ENCODE peak calls at places on chromosomes 3 and 15, in five cellular contexts. Z is H1, M is A549, Y is K562, V is GM12878. P is an unnamed sample.

GRCh38 chr3:148718982-148719862 is 21.5 kb downstream of the AGTR1 start:
- DNase-seq in Z (no peak), M (no peak), Y (no peak), V (no peak), P (no peak)

GRCh38 chr3:167749728-167750127 is 14.2 kb downstream of the SERPINI1 start:
- DNase-seq in Z (no peak), M (no peak), Y (no peak), V (no peak), P (no peak)

GRCh38 chr3:27714692-27715453 is 7.2 kb downstream of the EOMES start:
- DNase-seq in Z (peak), M (no peak), Y (no peak), V (no peak), P (peak)

GRCh38 chr3:192916455-192917257 is 1.0 kb downstream of the MB21D2 start:
- DNase-seq in Z (peak), M (peak), Y (no peak), V (no peak), P (peak)

GRCh38 chr3:108780235-108780634 is 23.0 kb upstream of the RETNLB start:
- DNase-seq in Z (no peak), M (no peak), Y (no peak), V (no peak), P (no peak)

GRCh38 chr3:150737874-150738679 is 24.9 kb downstream of the SIAH2 start:
- DNase-seq in Z (no peak), M (no peak), Y (peak), V (peak), P (peak)

GRCh38 chr3:187931770-187932278 is 186.6 kb upstream of the BCL6 start:
- DNase-seq in Z (no peak), M (no peak), Y (no peak), V (no peak), P (no peak)

GRCh38 chr15:80483656-80484055 is 79.5 kb downstream of the ARNT2 start:
- DNase-seq in Z (no peak), M (no peak), Y (no peak), V (no peak), P (no peak)

GRCh38 chr3:73094127-73094526 is 32.7 kb downstream of the EBLN2 start:
- DNase-seq in Z (no peak), M (peak), Y (peak), V (no peak), P (peak)

GRCh38 chr3:123286308-123287023 is 84.7 kb downstream of the SEC22A start:
- DNase-seq in Z (peak), M (peak), Y (peak), V (no peak), P (peak)

GRCh38 chr3:138842483-138843188 is 7.9 kb upstream of the PIK3CB start:
- DNase-seq in Z (no peak), M (no peak), Y (peak), V (peak), P (no peak)

GRCh38 chr3:59660852-59661624 is 611.2 kb upstream of the CFAP20DC start:
- DNase-seq in Z (no peak), M (no peak), Y (no peak), V (no peak), P (no peak)

GRCh38 chr3:59469948-59470723 is 420.3 kb upstream of the CFAP20DC start:
- DNase-seq in Z (no peak), M (no peak), Y (no peak), V (no peak), P (no peak)

GRCh38 chr15:33154366-33155166 is 39.9 kb downstream of the FMN1 start:
- DNase-seq in Z (no peak), M (no peak), Y (no peak), V (no peak), P (no peak)

GRCh38 chr3:123610331-123610730 is 25.5 kb upstream of the HACD2 start:
- DNase-seq in Z (no peak), M (no peak), Y (no peak), V (no peak), P (no peak)

GRCh38 chr3:120364821-120365220 is 15.7 kb upstream of the LRRC58 start:
- DNase-seq in Z (no peak), M (no peak), Y (no peak), V (no peak), P (no peak)

GRCh38 chr3:59411176-59411575 is 361.4 kb upstream of the CFAP20DC start:
- DNase-seq in Z (no peak), M (no peak), Y (no peak), V (no peak), P (no peak)

GRCh38 chr15:89797678-89798201 is 16.9 kb downstream of the ANPEP start:
- DNase-seq in Z (no peak), M (no peak), Y (no peak), V (no peak), P (no peak)

GRCh38 chr3:198061119-198062067 is 101.4 kb downstream of the LMLN start:
- DNase-seq in Z (no peak), M (no peak), Y (no peak), V (no peak), P (no peak)

GRCh38 chr3:122005033-122005565 is 16.9 kb downstream of the ILDR1 start:
- DNase-seq in Z (no peak), M (no peak), Y (peak), V (peak), P (no peak)

GRCh38 chr3:115448856-115449255 is 174.5 kb upstream of the GAP43 start:
- DNase-seq in Z (no peak), M (no peak), Y (no peak), V (no peak), P (no peak)

GRCh38 chr15:60829416-60829815 is 350.5 kb upstream of the ICE2 start:
- DNase-seq in Z (no peak), M (no peak), Y (no peak), V (no peak), P (no peak)

GRCh38 chr3:128554465-128555097 is 61.6 kb upstream of the GATA2 start:
- DNase-seq in Z (no peak), M (no peak), Y (no peak), V (no peak), P (no peak)

GRCh38 chr3:157532529-157533297 is 29.5 kb upstream of the VEPH1 start:
- DNase-seq in Z (no peak), M (peak), Y (peak), V (peak), P (peak)

GRCh38 chr15:80455668-80456442 is 51.7 kb downstream of the ARNT2 start:
- DNase-seq in Z (peak), M (peak), Y (peak), V (peak), P (peak)

GRCh38 chr3:126106336-126107202 is 22.6 kb upstream of the SLC41A3 start:
- DNase-seq in Z (peak), M (no peak), Y (no peak), V (no peak), P (no peak)

GRCh38 chr3:90005448-90005847 is 898.0 kb downstream of the EPHA3 start:
- DNase-seq in Z (no peak), M (no peak), Y (no peak), V (no peak), P (no peak)

GRCh38 chr3:79297242-79297641 is 470.6 kb downstream of the ROBO1 start:
- DNase-seq in Z (no peak), M (no peak), Y (no peak), V (no peak), P (peak)
- TF ChIP-seq HDAC2 in Z (no peak), M (no peak), Y (no peak), V (no peak), P (no peak)

DNA sequence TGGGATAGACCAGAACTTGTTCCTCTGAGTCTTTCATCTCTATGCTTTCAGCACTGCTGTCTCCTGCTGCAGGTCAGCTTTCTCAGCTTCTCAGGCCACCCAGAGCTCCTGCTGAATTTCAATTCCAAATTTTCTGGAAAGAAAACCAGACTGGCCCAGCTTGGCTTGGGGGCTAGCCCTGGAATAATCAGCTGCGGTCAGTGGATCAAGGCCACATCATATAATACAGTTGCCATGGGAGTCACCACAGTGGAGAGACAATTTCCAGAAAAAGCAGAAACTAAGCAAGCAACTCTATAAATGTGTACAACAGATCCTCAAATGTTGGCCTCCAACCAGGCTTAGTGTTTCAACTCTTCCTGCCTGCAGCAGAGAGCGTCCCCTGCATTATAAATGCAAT is 91.1 kb upstream of the SLC24A5 start:
- DNase-seq in Z (no peak), M (no peak), Y (no peak), V (no peak), P (no peak)
- TF ChIP-seq HDAC2 in Z (no peak), M (no peak), Y (no peak), V (no peak), P (no peak)

DNA sequence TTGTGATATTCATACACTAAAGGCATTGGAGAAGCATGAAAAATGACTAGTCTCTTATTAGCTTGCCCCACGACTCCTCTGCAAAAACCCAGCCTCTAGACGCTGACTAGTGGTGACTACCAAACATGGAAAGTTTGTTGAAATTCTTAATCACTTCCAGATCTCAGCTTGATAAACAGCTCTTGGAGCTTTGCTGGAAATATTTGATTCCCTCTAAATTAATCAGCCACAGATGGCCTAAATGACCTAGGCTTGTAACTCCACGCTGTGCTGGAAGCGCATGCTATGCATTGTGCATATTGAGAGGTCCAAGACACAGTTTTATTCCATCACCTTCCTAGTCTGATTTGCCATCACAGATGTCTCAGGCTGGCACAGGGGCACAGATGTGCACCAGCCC is 244.7 kb upstream of the ST8SIA2 start:
- DNase-seq in Z (no peak), M (no peak), Y (no peak), V (no peak), P (no peak)
- TF ChIP-seq HDAC2 in Z (no peak), M (no peak), Y (no peak), V (no peak), P (no peak)

GRCh38 chr3:193997228-193998192 is 138.4 kb upstream of the HES1 start:
- DNase-seq in Z (no peak), M (no peak), Y (no peak), V (no peak), P (no peak)

GRCh38 chr3:194000100-194000499 is 135.8 kb upstream of the HES1 start:
- DNase-seq in Z (no peak), M (no peak), Y (no peak), V (no peak), P (no peak)

GRCh38 chr3:193998628-193999027 is 137.3 kb upstream of the HES1 start:
- DNase-seq in Z (no peak), M (no peak), Y (no peak), V (no peak), P (no peak)

GRCh38 chr3:193996205-193996604 is 139.7 kb upstream of the HES1 start:
- DNase-seq in Z (no peak), M (no peak), Y (no peak), V (no peak), P (no peak)

GRCh38 chr3:193996641-193997089 is 139.3 kb upstream of the HES1 start:
- DNase-seq in Z (no peak), M (no peak), Y (no peak), V (no peak), P (no peak)
- TF ChIP-seq HDAC2 in Z (no peak), M (no peak), Y (no peak), V (no peak), P (no peak)

GRCh38 chr3:171775943-171776342 is 34.3 kb downstream of the PLD1 start:
- DNase-seq in Z (no peak), M (no peak), Y (no peak), V (no peak), P (no peak)
- TF ChIP-seq HDAC2 in Z (no peak), M (no peak), Y (no peak), V (no peak), P (no peak)

DNA sequence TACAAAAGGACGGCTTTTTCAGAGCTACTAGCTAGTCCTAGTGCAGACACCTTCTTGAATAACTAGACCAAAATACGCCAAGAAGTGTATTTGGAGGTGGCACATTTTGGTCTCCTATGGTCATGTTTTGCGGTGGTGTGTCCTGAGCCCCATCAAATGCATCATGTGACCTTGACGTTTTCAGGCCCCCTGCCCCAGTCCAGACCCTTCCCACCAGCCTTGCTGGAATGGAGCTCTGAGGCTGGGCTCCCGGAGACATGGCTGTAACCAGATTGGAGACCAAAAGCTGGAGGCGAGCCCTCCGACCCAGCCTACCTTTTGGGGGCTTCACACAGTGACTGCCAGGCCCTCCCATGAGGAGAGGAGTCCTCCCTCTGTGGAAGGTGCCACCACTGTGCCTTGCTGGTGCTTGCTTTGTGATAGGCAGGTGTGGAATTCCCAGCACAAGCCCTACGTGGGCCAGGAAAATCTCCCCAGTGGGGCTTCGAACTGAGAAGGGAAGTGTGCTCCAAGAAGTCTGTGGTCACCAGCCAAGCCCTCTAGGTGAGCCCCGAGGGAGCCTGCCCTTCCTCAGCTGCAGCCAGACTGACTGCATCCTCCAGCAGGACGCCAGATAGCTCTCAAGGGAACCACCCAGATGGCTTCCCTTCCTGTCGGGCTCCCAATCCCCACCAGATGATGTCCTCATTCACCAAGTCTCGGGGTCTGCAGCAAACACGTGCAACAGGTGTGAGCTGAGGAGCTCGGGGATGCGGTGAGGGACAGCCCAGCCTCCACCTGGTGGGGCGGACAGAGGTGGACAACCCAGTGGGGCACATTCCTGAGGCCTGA is 126.2 kb downstream of the ASB7 start:
- DNase-seq in Z (peak), M (no peak), Y (no peak), V (no peak), P (no peak)
- TF ChIP-seq HDAC2 in Z (no peak), M (no peak), Y (no peak), V (no peak), P (no peak)

GRCh38 chr15:40754883-40755815 is at the start of gene RMDN3:
- DNase-seq in Z (peak), M (peak), Y (peak), V (peak), P (peak)
- TF ChIP-seq HDAC2 in Z (peak), M (no peak), Y (peak), V (no peak), P (no peak)

DNA sequence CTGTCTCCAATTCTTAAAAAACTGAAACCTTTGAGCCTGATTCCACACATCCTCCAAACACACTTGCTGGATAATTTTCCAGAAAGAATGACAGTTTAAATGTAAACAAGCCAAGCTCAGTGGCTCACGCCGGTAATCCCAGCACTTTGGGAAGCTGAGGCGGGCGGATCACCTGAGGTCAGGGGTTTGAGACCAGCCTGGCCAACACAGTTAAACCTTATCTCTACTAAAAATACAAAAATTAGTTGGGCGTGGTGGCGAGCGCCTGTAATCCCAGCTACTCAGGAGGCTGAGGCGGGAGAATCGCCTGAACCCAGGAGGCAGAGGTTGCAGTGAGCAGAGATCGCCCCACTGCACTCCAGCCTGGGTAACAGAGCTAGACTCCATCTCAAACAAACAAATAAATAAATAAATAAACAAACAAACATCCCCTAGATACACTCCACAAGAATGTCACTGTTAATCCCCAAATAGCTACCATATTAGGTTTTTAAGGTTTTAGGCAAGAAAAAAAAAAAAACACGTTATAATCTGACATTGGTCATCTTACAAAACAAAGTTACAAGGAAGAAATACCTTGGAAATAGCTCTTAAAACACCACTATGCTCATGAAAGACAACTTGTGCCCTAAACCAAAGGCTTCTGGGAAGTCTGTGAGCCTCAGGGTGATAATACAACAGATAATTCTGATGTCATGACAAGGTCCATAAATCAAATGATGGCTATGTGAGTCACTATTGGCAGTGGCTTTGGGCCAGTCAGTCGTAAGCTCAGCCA is 13.2 kb downstream of the TNIK start:
- DNase-seq in Z (no peak), M (peak), Y (peak), V (no peak), P (no peak)
- TF ChIP-seq HDAC2 in Z (no peak), M (no peak), Y (peak), V (no peak), P (no peak)

P was measured in HepG2.